ENCODE peak calls at places on chromosomes 11 and 22, in ten cellular contexts. T is trophoblast cell, B is C1 segment of cervical spinal cord, U is substantia nigra, W is hippocampal formation, C is WTC11, I is HTR-8/SVneo, Q is mucosa of descending colon, E is MCF 10A, V is GM13977. Z is an unnamed sample.

GRCh38 chr11:87859583-87859982 is 315.7 kb downstream of the RAB38 start:
- DNase-seq in B (no peak), C (no peak), E (peak; percentile 74), V (no peak), U (no peak), Q (no peak), W (no peak), I (no peak), T (no peak), Z (no peak)

GRCh38 chr11:30608534-30608933 is 22.4 kb upstream of the MPPED2 start:
- DNase-seq in C (no peak), W (no peak), T (no peak), B (no peak), E (no peak), U (no peak), I (no peak), V (no peak), Q (no peak), Z (no peak)

GRCh38 chr22:46339956-46340355 is 4.4 kb downstream of the TRMU start:
- DNase-seq in I (no peak), C (no peak), E (no peak), T (no peak), W (no peak), U (no peak), Q (no peak), V (no peak), B (no peak), Z (no peak)

GRCh38 chr22:39773976-39774539 is 119.5 kb downstream of the ENTHD1 start:
- DNase-seq in I (no peak), V (peak; percentile 56), U (no peak), B (no peak), W (no peak), E (no peak), T (no peak), Q (no peak), C (no peak), Z (no peak)

GRCh38 chr11:43920598-43921419 is 21.6 kb upstream of the C11orf96 start:
- DNase-seq in I (peak; percentile 71), Q (no peak), C (no peak), E (peak; percentile 100), U (no peak), B (no peak), T (peak; percentile 93), V (peak; percentile 19), W (no peak), Z (peak; percentile 62)

GRCh38 chr22:24435323-24435645 is 7.9 kb downstream of the ADORA2A start:
- DNase-seq in B (no peak), U (no peak), T (no peak), E (no peak), Q (no peak), V (no peak), C (no peak), W (no peak), I (no peak), Z (no peak)

GRCh38 chr11:6757373-6757967 is 14.3 kb downstream of the OR2AG2 start:
- DNase-seq in W (peak; percentile 41), C (peak; percentile 52), T (peak; percentile 3), I (peak; percentile 22), Q (peak; percentile 30), V (peak; percentile 39), U (peak; percentile 2), E (peak; percentile 55), B (no peak), Z (peak; percentile 32)

GRCh38 chr11:10117709-10118341 is 176.2 kb downstream of the SBF2 start:
- DNase-seq in C (no peak), U (no peak), E (peak; percentile 27), W (no peak), T (peak; percentile 2), V (no peak), I (no peak), B (no peak), Q (no peak), Z (no peak)

GRCh38 chr11:10514210-10514609 is 26.8 kb downstream of the RNF141 start:
- DNase-seq in U (no peak), C (no peak), B (no peak), I (no peak), E (peak; percentile 14), V (no peak), Q (no peak), W (no peak), T (no peak), Z (no peak)

GRCh38 chr11:112805658-112806057 is 155.6 kb upstream of the NCAM1 start:
- DNase-seq in U (no peak), T (no peak), I (no peak), V (no peak), Q (no peak), W (no peak), E (no peak), B (no peak), C (no peak), Z (no peak)